ENCODE peak calls at places on chromosomes 3 and 15, in nine cellular contexts. M, S, N, Q, W, L, D, U and V are unnamed samples.
A peak's percentile ranks its signal among the peaks of the same experiment; 100 is the strongest.

GRCh38 chr3:47022540-47023161 is 43.2 kb downstream of the NBEAL2 start:
- DNase-seq in M (no peak), S (peak; percentile 13), N (no peak), Q (no peak), W (no peak), L (no peak), D (peak; percentile 47), U (no peak), V (no peak)

GRCh38 chr3:31232049-31233040 is 300.4 kb upstream of the STT3B start:
- DNase-seq in M (no peak), S (peak; percentile 10), N (no peak), Q (no peak), W (peak; percentile 36), L (no peak), D (no peak), U (no peak), V (no peak)

GRCh38 chr15:51620647-51621046 is 1.9 kb downstream of the DMXL2 start:
- DNase-seq in M (no peak), S (no peak), N (no peak), Q (no peak), W (no peak), L (no peak), D (no peak), U (no peak), V (no peak)

GRCh38 chr3:177238661-177239216 is 41.5 kb upstream of the TBL1XR1 start:
- DNase-seq in M (no peak), S (no peak), N (no peak), Q (no peak), W (no peak), L (no peak), D (no peak), U (no peak), V (no peak)

GRCh38 chr3:181417748-181418147 is 294.0 kb upstream of the SOX2 start:
- DNase-seq in M (no peak), S (no peak), N (peak; percentile 28), Q (no peak), W (no peak), L (no peak), D (no peak), U (no peak), V (no peak)

GRCh38 chr15:99386429-99386828 is 135.1 kb downstream of the LRRC28 start:
- DNase-seq in M (no peak), S (no peak), N (no peak), Q (no peak), W (no peak), L (no peak), D (no peak), U (no peak), V (no peak)

GRCh38 chr15:62933388-62933787 is 109.2 kb upstream of the TPM1 start:
- DNase-seq in M (no peak), S (no peak), N (no peak), Q (no peak), W (no peak), L (no peak), D (no peak), U (no peak), V (no peak)

GRCh38 chr15:56038015-56038414 is 44.6 kb upstream of the NEDD4 start:
- DNase-seq in M (no peak), S (peak; percentile 69), N (no peak), Q (no peak), W (no peak), L (no peak), D (peak; percentile 73), U (no peak), V (no peak)

GRCh38 chr3:39038165-39038564 is 13.6 kb downstream of the SCN11A start:
- DNase-seq in M (no peak), S (peak; percentile 72), N (no peak), Q (no peak), W (no peak), L (no peak), D (peak; percentile 17), U (no peak), V (no peak)

GRCh38 chr3:151903501-151903991 is 30.1 kb downstream of the SUCNR1 start:
- DNase-seq in M (no peak), S (peak; percentile 80), N (no peak), Q (no peak), W (no peak), L (no peak), D (peak; percentile 90), U (no peak), V (peak; percentile 88)

GRCh38 chr3:43852066-43852465 is 161.3 kb downstream of the ABHD5 start:
- DNase-seq in M (no peak), S (no peak), N (no peak), Q (no peak), W (no peak), L (no peak), D (peak; percentile 19), U (no peak), V (no peak)

GRCh38 chr15:101014276-101014675 is 95.1 kb downstream of the LRRK1 start:
- DNase-seq in M (no peak), S (no peak), N (no peak), Q (no peak), W (no peak), L (no peak), D (no peak), U (peak; percentile 9), V (no peak)

GRCh38 chr15:62105266-62105665 is 38.5 kb downstream of the C2CD4A start:
- DNase-seq in M (no peak), S (no peak), N (no peak), Q (no peak), W (no peak), L (no peak), D (no peak), U (no peak), V (no peak)

GRCh38 chr3:128084675-128085021 is 32.4 kb downstream of the SEC61A1 start:
- DNase-seq in M (no peak), S (no peak), N (no peak), Q (no peak), W (no peak), L (no peak), D (no peak), U (no peak), V (no peak)

GRCh38 chr15:83436513-83437158 is 10.5 kb upstream of the SH3GL3 start:
- DNase-seq in M (peak; percentile 27), S (peak; percentile 80), N (peak; percentile 81), Q (no peak), W (no peak), L (peak; percentile 33), D (peak; percentile 72), U (no peak), V (no peak)

GRCh38 chr3:153165211-153165815 is 3.3 kb downstream of the RAP2B start:
- DNase-seq in M (no peak), S (peak; percentile 41), N (peak; percentile 13), Q (no peak), W (no peak), L (no peak), D (peak; percentile 65), U (no peak), V (no peak)

GRCh38 chr3:153162513-153163348 is 705 bp downstream of the RAP2B start:
- DNase-seq in M (no peak), S (peak; percentile 49), N (peak; percentile 56), Q (peak; percentile 43), W (peak; percentile 37), L (no peak), D (peak; percentile 39), U (peak; percentile 29), V (peak; percentile 46)

GRCh38 chr3:153163349-153164008 is 1.5 kb downstream of the RAP2B start:
- DNase-seq in M (no peak), S (peak; percentile 45), N (peak; percentile 11), Q (no peak), W (no peak), L (no peak), D (peak; percentile 48), U (peak; percentile 20), V (peak; percentile 52)

GRCh38 chr3:153164009-153164550 is 2.1 kb downstream of the RAP2B start:
- DNase-seq in M (no peak), S (no peak), N (no peak), Q (peak; percentile 7), W (no peak), L (no peak), D (no peak), U (no peak), V (no peak)

DNA sequence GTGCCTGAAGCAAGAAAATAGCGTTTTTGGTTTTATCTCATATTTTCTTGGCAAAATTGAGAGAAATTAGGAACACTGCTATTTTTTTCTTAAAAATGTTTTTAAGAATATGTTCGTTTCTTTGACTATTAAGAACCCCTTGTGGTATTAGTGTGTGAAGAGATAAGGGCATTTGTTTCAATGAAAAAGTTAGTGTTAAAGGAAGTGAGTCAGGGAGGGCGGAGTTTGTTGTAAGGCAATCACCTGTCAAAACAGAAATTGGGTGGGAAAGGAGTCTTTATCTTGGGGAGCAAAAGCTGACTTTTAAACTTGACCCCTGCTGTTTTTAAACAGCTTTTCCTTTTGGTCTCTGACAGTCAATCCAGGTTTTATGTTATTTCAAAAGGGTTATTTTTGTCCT is 4.2 kb downstream of the RAP2B start:
- DNase-seq in M (no peak), S (peak; percentile 44), N (no peak), Q (peak; percentile 39), W (no peak), L (no peak), D (no peak), U (no peak), V (no peak)
- H3K4me3 ChIP-seq in M (no peak overlapping the region), S (no peak overlapping the region), N (peak overlapping the region; percentile 96), Q (peak overlapping the region; percentile 15), W (no peak overlapping the region), L (no peak overlapping the region), D (peak overlapping the region; percentile 97), U (no peak overlapping the region), V (no peak overlapping the region)

DNA sequence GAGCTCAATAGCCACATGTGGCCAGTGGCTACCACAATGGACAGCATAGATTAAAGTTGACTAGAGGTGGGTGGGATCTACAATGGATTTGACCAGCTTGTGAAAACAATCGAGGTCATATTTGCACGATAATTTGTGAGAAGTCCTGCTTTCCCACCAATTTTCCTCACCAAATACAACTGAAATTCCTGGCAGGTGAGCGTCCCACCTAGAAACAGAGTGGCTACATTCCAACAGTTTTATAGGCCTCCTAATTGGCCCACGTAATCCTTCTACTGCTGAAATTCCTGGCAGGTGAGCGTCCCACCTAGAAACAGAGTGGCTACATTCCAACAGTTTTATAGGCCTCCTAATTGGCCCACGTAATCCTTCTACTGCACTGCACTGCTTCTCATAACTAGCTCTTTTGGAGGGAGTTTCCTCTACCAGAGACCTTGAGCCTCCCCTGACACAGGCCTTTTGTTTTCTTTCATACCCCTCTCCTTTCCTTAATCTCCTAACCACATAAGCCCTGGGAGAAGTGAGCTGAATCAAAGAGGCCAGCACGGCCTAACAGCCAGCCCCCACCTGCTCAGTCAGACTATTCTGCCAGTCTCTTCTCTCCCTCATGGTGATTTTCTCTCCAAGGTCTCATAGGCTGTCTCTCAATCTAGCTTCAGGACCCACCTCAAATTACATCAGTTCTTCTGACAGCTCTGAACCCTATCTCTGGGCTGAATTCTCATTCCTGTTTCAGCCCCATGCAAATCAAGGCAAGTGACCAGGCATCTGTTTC is 80.2 kb downstream of the BFSP2 start:
- DNase-seq in M (no peak), S (no peak), N (no peak), Q (no peak), W (no peak), L (peak; percentile 79), D (no peak), U (no peak), V (no peak)
- H3K4me3 ChIP-seq in M (no peak overlapping the region), S (no peak overlapping the region), N (no peak overlapping the region), Q (no peak overlapping the region), W (no peak overlapping the region), L (no peak overlapping the region), D (no peak overlapping the region), U (no peak overlapping the region), V (no peak overlapping the region)

GRCh38 chr3:142724682-142725351 is 983 bp downstream of the TRPC1 start:
- DNase-seq in M (peak; percentile 49), S (no peak), N (peak; percentile 92), Q (peak; percentile 14), W (peak; percentile 31), L (peak; percentile 13), D (no peak), U (peak; percentile 44), V (peak; percentile 59)
- H3K4me3 ChIP-seq in M (peak overlapping the region; percentile 69), S (peak overlapping the region; percentile 84), N (peak overlapping the region; percentile 85), Q (peak overlapping the region; percentile 54), W (peak overlapping the region; percentile 73), L (peak overlapping the region; percentile 52), D (peak overlapping the region; percentile 74), U (peak overlapping the region; percentile 52), V (peak overlapping the region; percentile 98)

GRCh38 chr15:40282144-40282869 is 557 bp downstream of the ANKRD63 start:
- DNase-seq in M (no peak), S (peak; percentile 15), N (peak; percentile 75), Q (peak; percentile 56), W (no peak), L (no peak), D (no peak), U (no peak), V (peak; percentile 84)
- H3K4me3 ChIP-seq in M (peak overlapping the region; percentile 67), S (peak overlapping the region; percentile 34), N (peak overlapping the region; percentile 62), Q (peak overlapping the region; percentile 69), W (peak overlapping the region; percentile 38), L (peak overlapping the region; percentile 45), D (peak overlapping the region; percentile 38), U (no peak overlapping the region), V (peak overlapping the region; percentile 59)